ENCODE peak calls at places on chromosomes 6 and 20, in ten cellular contexts. One of them, this sample, is unnamed.
A peak's percentile ranks its signal among the peaks of the same experiment; 100 is the strongest.

GRCh38 chr6:36971926-36972673 is 13.9 kb downstream of the MTCH1 start:
- DNase-seq in PC-9: no peak
- DNase-seq in dorsolateral prefrontal cortex: no peak
- DNase-seq in heart left ventricle: no peak
- DNase-seq in brain microvascular endothelial cell: no peak
- DNase-seq in IMR-90: no peak
- DNase-seq in HAP-1: no peak
- DNase-seq in pancreas: no peak
- DNase-seq in upper lobe of right lung: no peak
- DNase-seq in aorta: no peak
- DNase-seq in this sample: no peak

GRCh38 chr20:61860588-61860987 is 205.1 kb downstream of the TAF4 start:
- DNase-seq in pancreas: no peak
- DNase-seq in dorsolateral prefrontal cortex: no peak
- DNase-seq in HAP-1: no peak
- DNase-seq in brain microvascular endothelial cell: no peak
- DNase-seq in PC-9: no peak
- DNase-seq in heart left ventricle: no peak
- DNase-seq in upper lobe of right lung: no peak
- DNase-seq in aorta: no peak
- DNase-seq in IMR-90: no peak
- DNase-seq in this sample: no peak

GRCh38 chr6:107801195-107801594 is 22.9 kb downstream of the SCML4 start:
- DNase-seq in aorta: no peak
- DNase-seq in IMR-90: no peak
- DNase-seq in HAP-1: no peak
- DNase-seq in brain microvascular endothelial cell: no peak
- DNase-seq in PC-9: no peak
- DNase-seq in heart left ventricle: no peak
- DNase-seq in pancreas: no peak
- DNase-seq in dorsolateral prefrontal cortex: no peak
- DNase-seq in upper lobe of right lung: no peak
- DNase-seq in this sample: no peak

GRCh38 chr6:1636272-1636825 is 26.6 kb downstream of the FOXC1 start:
- DNase-seq in IMR-90: no peak
- DNase-seq in pancreas: no peak
- DNase-seq in aorta: no peak
- DNase-seq in heart left ventricle: no peak
- DNase-seq in PC-9: no peak
- DNase-seq in upper lobe of right lung: no peak
- DNase-seq in dorsolateral prefrontal cortex: no peak
- DNase-seq in HAP-1: no peak
- DNase-seq in brain microvascular endothelial cell: no peak
- DNase-seq in this sample: no peak

GRCh38 chr20:44207066-44207723 is 3.4 kb downstream of the OSER1 start:
- DNase-seq in aorta: no peak
- DNase-seq in IMR-90: peak; percentile 35
- DNase-seq in pancreas: no peak
- DNase-seq in brain microvascular endothelial cell: no peak
- DNase-seq in heart left ventricle: no peak
- DNase-seq in upper lobe of right lung: no peak
- DNase-seq in dorsolateral prefrontal cortex: no peak
- DNase-seq in PC-9: no peak
- DNase-seq in HAP-1: no peak
- DNase-seq in this sample: no peak

GRCh38 chr6:53691252-53691651 is 25.7 kb upstream of the KLHL31 start:
- DNase-seq in dorsolateral prefrontal cortex: no peak
- DNase-seq in aorta: no peak
- DNase-seq in brain microvascular endothelial cell: no peak
- DNase-seq in PC-9: no peak
- DNase-seq in HAP-1: no peak
- DNase-seq in heart left ventricle: no peak
- DNase-seq in IMR-90: no peak
- DNase-seq in pancreas: no peak
- DNase-seq in upper lobe of right lung: no peak
- DNase-seq in this sample: no peak

GRCh38 chr6:135270676-135271536 is 89.8 kb downstream of the MYB start:
- DNase-seq in upper lobe of right lung: peak; percentile 80
- DNase-seq in aorta: no peak
- DNase-seq in dorsolateral prefrontal cortex: no peak
- DNase-seq in PC-9: peak; percentile 51
- DNase-seq in pancreas: peak; percentile 68
- DNase-seq in heart left ventricle: no peak
- DNase-seq in HAP-1: no peak
- DNase-seq in brain microvascular endothelial cell: no peak
- DNase-seq in IMR-90: no peak
- DNase-seq in this sample: no peak

GRCh38 chr6:113860165-113860955 is 3.2 kb downstream of the MARCKS start:
- DNase-seq in brain microvascular endothelial cell: no peak
- DNase-seq in upper lobe of right lung: peak; percentile 64
- DNase-seq in HAP-1: no peak
- DNase-seq in dorsolateral prefrontal cortex: no peak
- DNase-seq in heart left ventricle: peak; percentile 41
- DNase-seq in PC-9: no peak
- DNase-seq in aorta: peak; percentile 54
- DNase-seq in IMR-90: peak; percentile 45
- DNase-seq in pancreas: peak; percentile 33
- DNase-seq in this sample: peak; percentile 83

GRCh38 chr6:71645299-71645698 is 241.1 kb upstream of the RIMS1 start:
- DNase-seq in PC-9: no peak
- DNase-seq in brain microvascular endothelial cell: no peak
- DNase-seq in HAP-1: no peak
- DNase-seq in heart left ventricle: no peak
- DNase-seq in dorsolateral prefrontal cortex: no peak
- DNase-seq in pancreas: no peak
- DNase-seq in upper lobe of right lung: no peak
- DNase-seq in aorta: no peak
- DNase-seq in IMR-90: no peak
- DNase-seq in this sample: no peak

GRCh38 chr6:71642793-71643192 is 243.6 kb upstream of the RIMS1 start:
- DNase-seq in pancreas: no peak
- DNase-seq in upper lobe of right lung: no peak
- DNase-seq in dorsolateral prefrontal cortex: no peak
- DNase-seq in aorta: no peak
- DNase-seq in PC-9: no peak
- DNase-seq in HAP-1: no peak
- DNase-seq in heart left ventricle: no peak
- DNase-seq in brain microvascular endothelial cell: no peak
- DNase-seq in IMR-90: no peak
- DNase-seq in this sample: no peak

DNA sequence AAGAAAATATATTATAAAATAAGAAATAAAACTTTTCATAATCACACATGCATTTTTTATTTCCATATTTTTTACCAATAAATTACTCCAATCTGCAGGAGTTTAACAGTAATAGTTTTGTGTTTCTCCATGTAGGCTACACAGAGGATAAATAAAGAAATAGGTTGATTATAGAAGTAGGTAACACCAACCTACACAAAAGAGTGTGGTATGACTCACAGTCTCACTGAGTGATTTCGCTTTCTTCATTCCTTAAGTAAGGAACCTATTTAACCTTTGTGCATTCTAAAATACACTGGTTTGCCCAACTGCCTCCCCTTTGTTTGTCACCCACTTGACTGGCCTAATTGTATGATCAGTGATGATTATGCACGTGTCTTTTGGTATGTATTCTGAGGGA is 244.2 kb upstream of the RIMS1 start:
- DNase-seq in brain microvascular endothelial cell: no peak
- DNase-seq in heart left ventricle: no peak
- DNase-seq in pancreas: no peak
- DNase-seq in HAP-1: no peak
- DNase-seq in PC-9: no peak
- DNase-seq in dorsolateral prefrontal cortex: no peak
- DNase-seq in upper lobe of right lung: no peak
- DNase-seq in IMR-90: no peak
- DNase-seq in aorta: no peak
- DNase-seq in this sample: no peak
- H3K4me3 ChIP-seq in brain microvascular endothelial cell: no peak overlapping the region
- H3K4me3 ChIP-seq in heart left ventricle: no peak overlapping the region
- H3K4me3 ChIP-seq in pancreas: no peak overlapping the region
- H3K4me3 ChIP-seq in HAP-1: no peak overlapping the region
- H3K4me3 ChIP-seq in PC-9: no peak overlapping the region
- H3K4me3 ChIP-seq in dorsolateral prefrontal cortex: no peak overlapping the region
- H3K4me3 ChIP-seq in upper lobe of right lung: no peak overlapping the region
- H3K4me3 ChIP-seq in IMR-90: no peak overlapping the region
- H3K4me3 ChIP-seq in aorta: no peak overlapping the region
- H3K4me3 ChIP-seq in this sample: no peak overlapping the region

DNA sequence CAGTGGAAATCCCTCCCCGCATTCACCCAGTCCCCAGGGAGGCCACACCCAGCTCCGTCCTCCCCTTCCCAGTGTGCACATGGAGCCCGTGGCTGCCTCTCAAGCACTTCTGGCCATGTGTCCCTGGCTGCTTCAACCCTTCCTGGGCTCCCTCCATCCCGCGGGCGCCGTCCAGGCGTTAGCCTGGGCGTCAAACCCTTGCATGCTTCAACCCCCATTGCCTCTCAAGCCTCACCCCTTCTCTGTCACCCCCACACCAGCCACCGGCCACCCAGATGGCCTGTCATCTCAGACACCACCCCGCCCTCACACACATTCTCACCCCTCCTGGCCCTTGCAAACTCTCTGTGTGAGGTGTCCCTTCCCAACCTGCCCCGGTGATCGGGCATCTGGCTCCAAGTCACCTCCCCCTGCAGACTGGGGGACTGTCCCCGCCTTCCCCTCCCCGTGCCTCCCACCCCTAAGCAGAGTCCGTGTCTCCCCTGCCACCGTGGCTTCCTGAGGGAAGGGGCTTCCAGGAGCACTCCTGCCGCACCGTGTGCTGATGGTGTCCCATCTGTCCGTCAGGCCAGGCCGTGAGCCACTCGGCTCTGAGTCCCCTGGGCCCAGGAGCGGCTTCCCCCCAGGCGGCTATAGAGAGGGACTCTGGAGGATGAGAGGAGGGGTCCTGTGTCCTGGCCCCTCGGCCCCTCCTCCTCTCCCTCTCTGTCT is 71.4 kb downstream of the SRC start:
- DNase-seq in IMR-90: no peak
- DNase-seq in brain microvascular endothelial cell: no peak
- DNase-seq in dorsolateral prefrontal cortex: no peak
- DNase-seq in aorta: no peak
- DNase-seq in upper lobe of right lung: no peak
- DNase-seq in PC-9: no peak
- DNase-seq in pancreas: no peak
- DNase-seq in HAP-1: peak; percentile 39
- DNase-seq in heart left ventricle: peak; percentile 15
- DNase-seq in this sample: no peak
- H3K27me3 ChIP-seq in IMR-90: peaks cover 88% of the 10 kb centered on the region
- H3K27me3 ChIP-seq in brain microvascular endothelial cell: peaks cover 60% of the 10 kb centered on the region
- H3K27me3 ChIP-seq in dorsolateral prefrontal cortex: no peaks in the 10 kb centered on the region
- H3K27me3 ChIP-seq in aorta: no peaks in the 10 kb centered on the region
- H3K27me3 ChIP-seq in upper lobe of right lung: no peaks in the 10 kb centered on the region
- H3K27me3 ChIP-seq in PC-9: peaks cover 99% of the 10 kb centered on the region
- H3K27me3 ChIP-seq in pancreas: no peaks in the 10 kb centered on the region
- H3K27me3 ChIP-seq in HAP-1: peaks cover 3% of the 10 kb centered on the region
- H3K27me3 ChIP-seq in heart left ventricle: peaks cover 73% of the 10 kb centered on the region
- H3K27me3 ChIP-seq in this sample: no peaks in the 10 kb centered on the region

GRCh38 chr6:25008707-25009106 is 72.9 kb upstream of the RIPOR2 start:
- DNase-seq in brain microvascular endothelial cell: no peak
- DNase-seq in IMR-90: no peak
- DNase-seq in PC-9: no peak
- DNase-seq in heart left ventricle: no peak
- DNase-seq in pancreas: no peak
- DNase-seq in upper lobe of right lung: no peak
- DNase-seq in HAP-1: no peak
- DNase-seq in aorta: no peak
- DNase-seq in dorsolateral prefrontal cortex: no peak
- DNase-seq in this sample: no peak

GRCh38 chr6:25010166-25010565 is 74.4 kb upstream of the RIPOR2 start:
- DNase-seq in HAP-1: no peak
- DNase-seq in brain microvascular endothelial cell: peak; percentile 21
- DNase-seq in heart left ventricle: no peak
- DNase-seq in IMR-90: no peak
- DNase-seq in PC-9: no peak
- DNase-seq in dorsolateral prefrontal cortex: no peak
- DNase-seq in upper lobe of right lung: no peak
- DNase-seq in pancreas: no peak
- DNase-seq in aorta: no peak
- DNase-seq in this sample: no peak

GRCh38 chr6:25007269-25007699 is 71.5 kb upstream of the RIPOR2 start:
- DNase-seq in IMR-90: no peak
- DNase-seq in dorsolateral prefrontal cortex: no peak
- DNase-seq in PC-9: no peak
- DNase-seq in upper lobe of right lung: no peak
- DNase-seq in heart left ventricle: no peak
- DNase-seq in aorta: no peak
- DNase-seq in brain microvascular endothelial cell: no peak
- DNase-seq in pancreas: no peak
- DNase-seq in HAP-1: no peak
- DNase-seq in this sample: no peak

GRCh38 chr6:25010917-25011625 is 75.3 kb upstream of the RIPOR2 start:
- DNase-seq in heart left ventricle: no peak
- DNase-seq in aorta: no peak
- DNase-seq in IMR-90: peak; percentile 67
- DNase-seq in HAP-1: no peak
- DNase-seq in upper lobe of right lung: no peak
- DNase-seq in brain microvascular endothelial cell: peak; percentile 63
- DNase-seq in PC-9: no peak
- DNase-seq in pancreas: no peak
- DNase-seq in dorsolateral prefrontal cortex: no peak
- DNase-seq in this sample: no peak

GRCh38 chr6:25009351-25009750 is 73.6 kb upstream of the RIPOR2 start:
- DNase-seq in pancreas: no peak
- DNase-seq in IMR-90: no peak
- DNase-seq in heart left ventricle: no peak
- DNase-seq in HAP-1: no peak
- DNase-seq in PC-9: no peak
- DNase-seq in dorsolateral prefrontal cortex: no peak
- DNase-seq in upper lobe of right lung: no peak
- DNase-seq in brain microvascular endothelial cell: no peak
- DNase-seq in aorta: no peak
- DNase-seq in this sample: no peak
- H3K4me3 ChIP-seq in pancreas: no peak overlapping the region
- H3K4me3 ChIP-seq in IMR-90: no peak overlapping the region
- H3K4me3 ChIP-seq in heart left ventricle: no peak overlapping the region
- H3K4me3 ChIP-seq in HAP-1: no peak overlapping the region
- H3K4me3 ChIP-seq in PC-9: no peak overlapping the region
- H3K4me3 ChIP-seq in dorsolateral prefrontal cortex: no peak overlapping the region
- H3K4me3 ChIP-seq in upper lobe of right lung: no peak overlapping the region
- H3K4me3 ChIP-seq in brain microvascular endothelial cell: no peak overlapping the region
- H3K4me3 ChIP-seq in aorta: no peak overlapping the region
- H3K4me3 ChIP-seq in this sample: no peak overlapping the region

GRCh38 chr6:84767591-84768201 is 3.3 kb upstream of the TBX18 start:
- DNase-seq in pancreas: no peak
- DNase-seq in dorsolateral prefrontal cortex: no peak
- DNase-seq in HAP-1: no peak
- DNase-seq in heart left ventricle: no peak
- DNase-seq in PC-9: no peak
- DNase-seq in IMR-90: no peak
- DNase-seq in brain microvascular endothelial cell: no peak
- DNase-seq in upper lobe of right lung: no peak
- DNase-seq in aorta: no peak
- DNase-seq in this sample: no peak

GRCh38 chr6:84766118-84766683 is 1.8 kb upstream of the TBX18 start:
- DNase-seq in pancreas: no peak
- DNase-seq in aorta: no peak
- DNase-seq in PC-9: no peak
- DNase-seq in IMR-90: no peak
- DNase-seq in HAP-1: no peak
- DNase-seq in heart left ventricle: peak; percentile 45
- DNase-seq in upper lobe of right lung: no peak
- DNase-seq in dorsolateral prefrontal cortex: no peak
- DNase-seq in brain microvascular endothelial cell: no peak
- DNase-seq in this sample: peak; percentile 44

GRCh38 chr6:84769247-84769646 is 4.8 kb upstream of the TBX18 start:
- DNase-seq in aorta: no peak
- DNase-seq in brain microvascular endothelial cell: peak; percentile 62
- DNase-seq in upper lobe of right lung: no peak
- DNase-seq in HAP-1: no peak
- DNase-seq in pancreas: no peak
- DNase-seq in dorsolateral prefrontal cortex: no peak
- DNase-seq in heart left ventricle: no peak
- DNase-seq in IMR-90: no peak
- DNase-seq in PC-9: no peak
- DNase-seq in this sample: no peak

GRCh38 chr6:84768442-84769174 is 4.2 kb upstream of the TBX18 start:
- DNase-seq in aorta: no peak
- DNase-seq in brain microvascular endothelial cell: peak; percentile 78
- DNase-seq in HAP-1: no peak
- DNase-seq in pancreas: no peak
- DNase-seq in heart left ventricle: peak; percentile 28
- DNase-seq in upper lobe of right lung: no peak
- DNase-seq in PC-9: no peak
- DNase-seq in dorsolateral prefrontal cortex: no peak
- DNase-seq in IMR-90: no peak
- DNase-seq in this sample: no peak

DNA sequence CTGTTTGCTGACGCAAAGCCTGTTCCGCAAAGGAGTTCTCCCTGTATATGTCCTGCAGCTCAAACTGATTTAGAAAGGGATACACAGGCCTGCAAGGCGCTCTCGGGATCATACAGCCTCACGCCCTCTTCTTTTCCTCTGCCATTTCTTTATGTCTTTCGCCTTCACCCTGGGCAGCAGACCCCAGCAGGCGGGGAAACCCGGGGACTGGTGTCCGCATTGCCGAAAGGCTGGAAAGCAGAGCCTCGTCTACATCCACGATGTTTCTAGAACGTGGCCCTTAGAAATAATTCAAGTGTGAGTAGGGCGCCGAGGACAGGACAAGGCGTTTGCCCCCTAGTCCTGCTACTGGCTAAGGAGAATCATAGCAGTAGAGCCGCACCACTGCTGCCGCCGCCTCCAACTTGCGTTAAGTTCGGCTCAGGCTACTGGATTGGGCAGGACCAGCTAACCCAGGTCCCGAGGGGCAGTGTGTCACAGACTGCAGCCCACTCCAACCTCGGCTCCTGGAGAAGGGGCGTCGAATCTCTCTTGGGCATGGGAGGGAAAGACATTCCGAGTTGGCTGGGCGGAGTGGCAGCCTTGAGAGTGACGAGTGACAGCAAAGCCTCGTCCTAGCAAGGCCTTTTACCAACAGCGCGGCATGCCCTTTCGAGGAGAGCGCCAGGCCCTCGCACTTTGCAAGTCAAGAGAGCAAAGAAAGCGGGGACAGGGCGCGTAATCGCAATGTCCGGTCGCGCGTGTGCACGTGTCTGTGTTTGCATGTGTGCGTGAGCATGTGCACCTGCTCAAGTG is 2.6 kb upstream of the TBX18 start:
- DNase-seq in upper lobe of right lung: no peak
- DNase-seq in dorsolateral prefrontal cortex: no peak
- DNase-seq in pancreas: no peak
- DNase-seq in PC-9: no peak
- DNase-seq in heart left ventricle: peak; percentile 33
- DNase-seq in IMR-90: no peak
- DNase-seq in aorta: no peak
- DNase-seq in HAP-1: no peak
- DNase-seq in brain microvascular endothelial cell: no peak
- DNase-seq in this sample: peak; percentile 63
- H3K27me3 ChIP-seq in upper lobe of right lung: peaks cover 100% of the 10 kb centered on the region
- H3K27me3 ChIP-seq in dorsolateral prefrontal cortex: peaks cover 97% of the 10 kb centered on the region
- H3K27me3 ChIP-seq in pancreas: peaks cover 11% of the 10 kb centered on the region
- H3K27me3 ChIP-seq in PC-9: no peaks in the 10 kb centered on the region
- H3K27me3 ChIP-seq in heart left ventricle: peaks cover 100% of the 10 kb centered on the region
- H3K27me3 ChIP-seq in IMR-90: peaks cover 77% of the 10 kb centered on the region
- H3K27me3 ChIP-seq in aorta: no peaks in the 10 kb centered on the region
- H3K27me3 ChIP-seq in HAP-1: peaks cover 17% of the 10 kb centered on the region
- H3K27me3 ChIP-seq in brain microvascular endothelial cell: no peaks in the 10 kb centered on the region
- H3K27me3 ChIP-seq in this sample: peaks cover 17% of the 10 kb centered on the region